ENCODE peak calls at places on chromosomes 2 and 18, in nine cellular contexts. K is mesenchymal stem cell; D is CD4-positive, alpha-beta memory T cell; V is transverse colon; U is foreskin fibroblast; X is astrocyte; S is left ventricle myocardium inferior; Z is cardiac fibroblast; H is endothelial cell of umbilical vein. I is an unnamed sample.

GRCh38 chr18:79283341-79283879 is 112.3 kb upstream of the NFATC1 start:
- DNase-seq in S (no peak), X (no peak), K (no peak), Z (no peak), U (no peak), H (no peak), V (no peak), D (no peak), I (peak)

GRCh38 chr18:63317982-63318881 is 1.3 kb downstream of the BCL2 start:
- DNase-seq in V (peak), K (no peak), X (no peak), D (peak), H (no peak), U (peak), Z (no peak), S (peak), I (peak)

GRCh38 chr2:98771771-98772521 is 41.0 kb upstream of the MGAT4A start:
- DNase-seq in D (peak), U (no peak), H (no peak), K (no peak), V (no peak), Z (peak), X (peak), S (no peak), I (no peak)

GRCh38 chr2:134934641-134935040 is 16.0 kb downstream of the CCNT2 start:
- DNase-seq in K (peak), S (no peak), Z (peak), V (no peak), H (peak), D (no peak), X (no peak), U (peak), I (peak)

GRCh38 chr2:61262699-61263098 is 100.7 kb downstream of the C2orf74 start:
- DNase-seq in K (peak), V (no peak), Z (no peak), D (no peak), U (no peak), S (no peak), H (no peak), X (peak), I (no peak)

GRCh38 chr2:174967693-174968260 is 37.4 kb downstream of the CHN1 start:
- DNase-seq in K (no peak), H (no peak), D (no peak), S (no peak), U (peak), Z (peak), V (no peak), X (peak), I (no peak)

GRCh38 chr2:25250331-25251031 is 82.1 kb upstream of the POMC start:
- DNase-seq in S (no peak), X (peak), V (no peak), D (no peak), K (peak), Z (peak), U (peak), H (no peak), I (no peak)

GRCh38 chr2:62266433-62267038 is 70.6 kb downstream of the B3GNT2 start:
- DNase-seq in S (no peak), D (no peak), U (peak), H (no peak), K (peak), X (peak), Z (peak), V (no peak), I (no peak)

GRCh38 chr18:11407900-11408299 is 201.5 kb upstream of the SLC35G4 start:
- DNase-seq in H (no peak), Z (peak), V (no peak), U (peak), X (peak), S (no peak), K (peak), D (no peak), I (no peak)

GRCh38 chr2:151907933-151908882 is 80.0 kb upstream of the ARL5A start:
- DNase-seq in Z (peak), X (no peak), S (no peak), K (no peak), V (no peak), U (peak), D (no peak), H (peak), I (no peak)

GRCh38 chr18:12287131-12287681 is 20.8 kb upstream of the TUBB6 start:
- DNase-seq in D (no peak), U (no peak), Z (no peak), V (no peak), S (no peak), X (no peak), K (no peak), H (no peak), I (no peak)

GRCh38 chr18:5294113-5294617 is 1.4 kb downstream of the ZBTB14 start:
- DNase-seq in K (no peak), V (peak), S (peak), Z (peak), D (no peak), U (peak), H (peak), X (no peak), I (peak)

GRCh38 chr2:49961346-49961745 is 807.0 kb upstream of the FSHR start:
- DNase-seq in S (no peak), X (no peak), V (no peak), D (no peak), U (no peak), H (no peak), Z (no peak), K (no peak), I (no peak)

GRCh38 chr2:163934134-163934533 is 198.3 kb upstream of the FIGN start:
- DNase-seq in Z (no peak), H (no peak), V (no peak), S (no peak), X (peak), D (no peak), K (no peak), U (no peak), I (no peak)

GRCh38 chr2:217329023-217329431 is 469.2 kb upstream of the TNP1 start:
- DNase-seq in K (peak), X (peak), D (no peak), H (no peak), U (peak), V (no peak), S (no peak), Z (peak), I (peak)

GRCh38 chr18:2992995-2993877 is 19.7 kb downstream of the LPIN2 start:
- DNase-seq in S (no peak), X (no peak), K (no peak), U (no peak), V (no peak), D (no peak), Z (no peak), H (no peak), I (no peak)

GRCh38 chr18:79275992-79276391 is 119.7 kb upstream of the NFATC1 start:
- DNase-seq in K (peak), H (no peak), Z (peak), S (no peak), U (peak), X (no peak), D (no peak), V (no peak), I (no peak)

GRCh38 chr2:25598332-25598731 is 75.0 kb downstream of the DTNB start:
- DNase-seq in K (no peak), D (no peak), S (no peak), H (no peak), V (no peak), Z (no peak), U (no peak), X (no peak), I (no peak)

GRCh38 chr2:25960920-25961319 is 21.4 kb downstream of the KIF3C start:
- DNase-seq in U (peak), Z (peak), D (no peak), S (no peak), K (peak), X (no peak), V (no peak), H (peak), I (peak)

GRCh38 chr2:174477772-174478171 is 9.1 kb downstream of the GPR155 start:
- DNase-seq in V (no peak), K (no peak), S (no peak), H (no peak), D (no peak), Z (no peak), X (no peak), U (no peak), I (peak)

GRCh38 chr2:110104025-110104771 is 11.4 kb downstream of the MALL start:
- DNase-seq in D (no peak), S (no peak), V (no peak), Z (no peak), H (no peak), K (no peak), X (peak), U (no peak), I (no peak)

GRCh38 chr2:29115797-29116781 is 874 bp downstream of the CLIP4 start:
- DNase-seq in H (peak), K (peak), X (peak), V (peak), S (peak), Z (peak), D (peak), U (peak), I (peak)

GRCh38 chr2:54586062-54586982 is 130.2 kb downstream of the SPTBN1 start:
- DNase-seq in K (peak), V (no peak), D (no peak), X (peak), Z (peak), S (no peak), U (peak), H (peak), I (peak)

GRCh38 chr2:191202881-191203397 is 42.3 kb upstream of the MYO1B start:
- DNase-seq in X (peak), U (peak), D (no peak), H (no peak), V (peak), Z (peak), S (peak), K (peak), I (peak)

GRCh38 chr2:238220892-238221521 is 17.5 kb upstream of the ILKAP start:
- DNase-seq in D (no peak), X (peak), Z (no peak), V (no peak), S (no peak), H (no peak), U (peak), K (no peak), I (no peak)

GRCh38 chr18:62436636-62437519 is 85.9 kb upstream of the ZCCHC2 start:
- DNase-seq in H (peak), Z (peak), K (peak), V (peak), S (peak), D (no peak), U (peak), X (peak), I (peak)

GRCh38 chr2:220273082-220273481 is 645.7 kb downstream of the SLC4A3 start:
- DNase-seq in D (no peak), X (no peak), H (no peak), U (no peak), V (no peak), Z (no peak), K (no peak), S (no peak), I (no peak)

GRCh38 chr18:80172056-80172455 is 63.0 kb downstream of the ADNP2 start:
- DNase-seq in K (no peak), D (no peak), X (peak), V (no peak), S (no peak), U (no peak), Z (no peak), H (no peak), I (no peak)

GRCh38 chr18:75221902-75222301 is 11.3 kb downstream of the TSHZ1 start:
- DNase-seq in V (no peak), S (no peak), K (no peak), H (peak), Z (no peak), U (peak), X (no peak), D (no peak), I (no peak)

GRCh38 chr2:70132244-70133126 is 45.2 kb downstream of the PCBP1 start:
- DNase-seq in X (peak), S (peak), Z (peak), D (peak), V (peak), K (peak), H (peak), U (peak), I (peak)

GRCh38 chr2:147026261-147026660 is 818.6 kb upstream of the ACVR2A start:
- DNase-seq in D (no peak), H (no peak), S (no peak), V (no peak), X (no peak), U (no peak), Z (no peak), K (no peak), I (no peak)

GRCh38 chr18:45741056-45741455 is 17.1 kb downstream of the SLC14A1 start:
- DNase-seq in V (no peak), X (no peak), U (no peak), Z (no peak), D (no peak), S (no peak), K (no peak), H (no peak), I (no peak)

GRCh38 chr2:73293534-73294171 is at the start of gene EGR4:
- DNase-seq in Z (peak), K (peak), U (peak), D (peak), V (peak), S (no peak), X (peak), H (peak), I (peak)

GRCh38 chr2:232422051-232422450 is 15.4 kb downstream of the ALPG start:
- DNase-seq in X (no peak), Z (no peak), D (no peak), K (no peak), H (no peak), U (no peak), V (no peak), S (no peak), I (no peak)

GRCh38 chr2:109663721-109664120 is 49.6 kb downstream of the SOWAHC start:
- DNase-seq in D (no peak), U (peak), H (no peak), S (peak), K (peak), Z (peak), V (no peak), X (peak), I (peak)

GRCh38 chr18:78154444-78154843 is 825.2 kb upstream of the SALL3 start:
- DNase-seq in K (no peak), Z (no peak), S (no peak), U (no peak), H (no peak), V (no peak), D (no peak), X (no peak), I (no peak)

GRCh38 chr2:142819411-142819810 is 58.1 kb upstream of the KYNU start:
- DNase-seq in X (peak), V (no peak), D (no peak), U (no peak), S (no peak), Z (no peak), K (no peak), H (no peak), I (no peak)

DNA sequence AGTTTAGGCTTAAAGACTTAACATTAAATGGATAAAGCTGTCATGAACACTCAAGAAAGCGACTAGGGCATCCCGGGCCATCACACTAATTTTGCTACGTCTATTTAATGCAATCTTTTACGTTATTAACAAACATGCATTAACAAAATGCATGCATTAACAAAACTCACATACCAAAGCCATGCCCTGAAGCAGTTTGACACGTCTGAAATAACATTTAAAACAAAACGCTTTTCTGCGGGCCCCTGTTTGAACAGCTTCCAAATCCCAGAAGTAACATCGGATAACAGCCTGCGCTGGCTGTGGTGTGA is 458 bp downstream of the B4GALT6 start:
- DNase-seq in S (no peak), V (no peak), K (no peak), U (no peak), X (no peak), D (no peak), H (no peak), Z (no peak), I (no peak)
- H3K4me3 ChIP-seq in S (peak), V (no peak), K (peak), U (peak), X (peak), D (no peak), H (peak), Z (peak), I (peak)

DNA sequence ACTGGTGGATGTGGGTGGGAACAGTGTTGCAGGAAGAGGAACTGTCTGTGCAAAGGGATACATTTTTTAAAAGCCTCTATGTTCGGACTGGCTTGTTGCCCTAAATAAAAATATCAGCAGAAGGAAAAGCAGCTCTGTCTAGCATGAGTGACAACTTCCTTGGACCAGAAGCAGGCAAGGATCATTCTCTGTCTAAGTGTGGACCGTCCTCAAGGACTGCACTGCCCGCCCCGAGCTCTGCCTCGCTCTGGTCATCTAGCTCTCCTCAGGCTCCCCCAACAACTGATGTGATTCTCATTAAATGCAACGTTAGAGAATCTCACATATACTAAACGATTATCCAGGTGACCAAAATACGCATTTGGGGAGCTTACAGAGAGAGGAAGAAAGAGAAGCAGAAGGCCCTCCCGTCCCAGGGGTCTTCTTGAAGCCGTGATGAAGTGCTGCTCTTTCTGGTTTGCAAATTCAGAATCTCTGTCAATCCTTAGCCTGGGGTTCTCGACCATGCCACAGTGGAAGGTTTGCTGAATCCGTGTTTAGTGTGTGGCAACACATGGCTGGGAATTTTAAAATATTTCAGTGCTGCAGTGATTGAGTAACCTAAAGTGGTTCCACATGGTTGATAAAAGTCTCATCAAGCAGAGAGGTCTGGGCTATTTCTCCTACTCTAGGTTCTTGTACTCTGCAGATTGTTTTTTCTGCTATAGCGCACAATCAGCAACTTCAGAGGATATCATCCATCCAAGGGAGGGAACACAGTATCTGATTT is 173.1 kb upstream of the TRIB2 start:
- DNase-seq in U (peak), K (peak), H (no peak), S (no peak), X (no peak), Z (peak), V (no peak), D (no peak), I (no peak)
- H3K4me3 ChIP-seq in U (no peak), K (no peak), H (no peak), S (peak), X (no peak), Z (no peak), V (no peak), D (no peak), I (no peak)

DNA sequence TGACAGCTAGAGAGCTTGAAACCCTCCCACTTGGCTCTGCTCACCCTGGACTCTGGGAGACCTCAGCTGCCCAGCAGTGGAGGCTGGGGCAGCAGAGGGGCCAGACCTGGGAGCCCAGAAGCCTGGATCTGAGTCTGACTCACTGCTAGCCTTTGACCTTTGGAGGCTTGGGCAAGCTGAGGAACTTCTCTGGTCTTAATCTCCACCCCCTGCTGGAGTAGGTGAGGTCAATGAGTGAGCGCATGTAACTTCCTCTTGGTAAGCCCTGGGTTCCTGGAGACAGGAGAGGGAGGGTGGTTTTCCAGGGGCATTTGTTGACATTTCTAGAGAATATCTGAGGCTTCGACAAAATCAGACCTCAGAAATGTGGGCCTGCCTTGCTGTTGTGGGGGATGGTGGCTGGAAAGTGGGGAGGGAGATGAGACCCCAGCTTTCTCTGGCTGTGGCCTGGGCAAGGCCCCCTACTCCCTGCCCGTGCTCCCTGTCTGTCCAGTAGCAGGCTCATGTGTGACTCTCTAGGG is 73.0 kb upstream of the YWHAQ start:
- DNase-seq in U (peak), S (no peak), K (peak), V (peak), D (no peak), X (peak), Z (peak), H (peak), I (no peak)
- H3K4me3 ChIP-seq in U (no peak), S (no peak), K (peak), V (no peak), D (no peak), X (no peak), Z (no peak), H (no peak), I (no peak)

DNA sequence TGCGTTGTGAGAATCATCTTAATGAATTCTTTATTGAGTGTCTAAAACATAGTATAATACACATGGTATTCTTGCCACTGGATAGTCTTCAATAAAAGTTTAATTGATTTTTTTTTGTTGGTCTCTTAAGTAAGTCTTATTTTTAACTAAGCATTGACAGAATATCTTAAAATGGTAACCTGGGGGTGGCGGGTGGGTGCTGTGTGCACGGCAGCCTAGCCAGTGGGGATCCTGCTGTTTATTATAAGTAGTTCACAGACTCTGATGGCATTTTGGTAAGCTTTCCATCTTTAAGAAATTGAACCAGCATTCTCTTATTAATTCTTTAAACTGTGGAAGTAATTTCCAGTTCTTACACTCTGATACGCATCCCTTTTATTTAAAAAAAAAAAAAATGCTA is 6.0 kb downstream of the SOX11 start:
- DNase-seq in K (no peak), V (no peak), U (no peak), D (no peak), Z (no peak), S (no peak), H (no peak), X (no peak), I (no peak)
- H3K4me3 ChIP-seq in K (no peak), V (no peak), U (no peak), D (no peak), Z (no peak), S (no peak), H (no peak), X (peak), I (peak)

GRCh38 chr2:67891642-67892041 is 171.2 kb downstream of the C1D start:
- DNase-seq in K (no peak), D (no peak), S (no peak), Z (no peak), H (no peak), X (no peak), U (no peak), V (no peak), I (no peak)
- H3K4me3 ChIP-seq in K (no peak), D (no peak), S (no peak), Z (no peak), H (no peak), X (no peak), U (no peak), V (no peak), I (no peak)

DNA sequence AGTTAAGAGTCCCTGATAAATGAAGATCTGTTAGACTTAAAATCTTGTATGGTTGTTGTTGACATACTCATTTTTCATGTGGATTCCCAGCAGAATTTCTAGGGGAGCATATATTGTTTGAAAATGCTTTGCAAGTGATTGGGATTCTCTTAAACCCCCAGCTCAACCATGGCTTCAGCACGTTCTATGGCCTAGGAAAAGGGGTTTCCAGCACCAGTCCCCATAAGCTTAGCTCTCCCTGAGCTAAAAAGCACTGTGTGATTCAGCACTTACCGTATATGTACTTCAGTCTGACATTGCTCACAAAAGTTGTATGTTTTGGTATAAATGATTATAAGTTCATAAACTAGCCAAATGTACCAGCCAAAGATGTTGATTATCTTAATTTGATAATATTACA is 80.1 kb upstream of the EPB41L5 start:
- DNase-seq in Z (no peak), H (no peak), X (no peak), V (no peak), D (no peak), S (no peak), U (no peak), K (no peak), I (no peak)
- H3K4me3 ChIP-seq in Z (no peak), H (no peak), X (no peak), V (no peak), D (no peak), S (no peak), U (no peak), K (no peak), I (no peak)

GRCh38 chr2:176152350-176153181 is 1.2 kb downstream of the HOXD4 start:
- DNase-seq in Z (no peak), U (no peak), D (no peak), S (no peak), K (no peak), X (no peak), H (no peak), V (no peak), I (no peak)
- H3K4me3 ChIP-seq in Z (no peak), U (no peak), D (no peak), S (peak), K (no peak), X (peak), H (no peak), V (no peak), I (no peak)